ENCODE peak calls at places on chromosomes 4 and X, in six cellular contexts. One of them, this sample, is unnamed.

GRCh38 chrX:40176979-40177430 is 79.2 kb upstream of the BCOR start:
- DNase-seq in brain microvascular endothelial cell: no peak
- DNase-seq in retinal pigment epithelial cell: no peak
- DNase-seq in spleen: peak; percentile 84
- DNase-seq in thoracic aorta: no peak
- DNase-seq in uterus: peak; percentile 37
- DNase-seq in this sample: no peak

GRCh38 chr4:8252301-8253173 is 17.0 kb upstream of the HTRA3 start:
- DNase-seq in uterus: no peak
- DNase-seq in brain microvascular endothelial cell: peak; percentile 81
- DNase-seq in retinal pigment epithelial cell: no peak
- DNase-seq in spleen: no peak
- DNase-seq in thoracic aorta: no peak
- DNase-seq in this sample: no peak

GRCh38 chrX:111728096-111728495 is 47.1 kb downstream of the ALG13 start:
- DNase-seq in retinal pigment epithelial cell: no peak
- DNase-seq in spleen: no peak
- DNase-seq in thoracic aorta: no peak
- DNase-seq in brain microvascular endothelial cell: no peak
- DNase-seq in uterus: no peak
- DNase-seq in this sample: no peak

GRCh38 chrX:154738013-154738738 is 12.7 kb downstream of the GAB3 start:
- DNase-seq in retinal pigment epithelial cell: no peak
- DNase-seq in uterus: peak; percentile 60
- DNase-seq in thoracic aorta: no peak
- DNase-seq in spleen: no peak
- DNase-seq in brain microvascular endothelial cell: peak; percentile 82
- DNase-seq in this sample: peak; percentile 45

GRCh38 chr4:67126115-67126514 is 419.2 kb downstream of the CENPC start:
- DNase-seq in uterus: no peak
- DNase-seq in retinal pigment epithelial cell: no peak
- DNase-seq in spleen: no peak
- DNase-seq in thoracic aorta: no peak
- DNase-seq in brain microvascular endothelial cell: no peak
- DNase-seq in this sample: no peak

GRCh38 chr4:71460368-71460767 is 121.5 kb downstream of the SLC4A4 start:
- DNase-seq in spleen: no peak
- DNase-seq in uterus: no peak
- DNase-seq in retinal pigment epithelial cell: no peak
- DNase-seq in thoracic aorta: no peak
- DNase-seq in brain microvascular endothelial cell: no peak
- DNase-seq in this sample: peak; percentile 37

GRCh38 chrX:105820247-105820646 is 2.1 kb upstream of the NRK start:
- DNase-seq in retinal pigment epithelial cell: no peak
- DNase-seq in brain microvascular endothelial cell: no peak
- DNase-seq in thoracic aorta: no peak
- DNase-seq in spleen: no peak
- DNase-seq in uterus: no peak
- DNase-seq in this sample: no peak

GRCh38 chr4:125838924-125839323 is 524.2 kb downstream of the FAT4 start:
- DNase-seq in uterus: no peak
- DNase-seq in spleen: no peak
- DNase-seq in brain microvascular endothelial cell: peak; percentile 26
- DNase-seq in retinal pigment epithelial cell: no peak
- DNase-seq in thoracic aorta: no peak
- DNase-seq in this sample: no peak

GRCh38 chr4:41360214-41360910 is 103.6 kb downstream of the UCHL1 start:
- DNase-seq in thoracic aorta: peak; percentile 32
- DNase-seq in brain microvascular endothelial cell: no peak
- DNase-seq in spleen: peak; percentile 82
- DNase-seq in retinal pigment epithelial cell: no peak
- DNase-seq in uterus: peak; percentile 41
- DNase-seq in this sample: peak; percentile 64

GRCh38 chr4:8262637-8263322 is 6.8 kb upstream of the HTRA3 start:
- DNase-seq in retinal pigment epithelial cell: no peak
- DNase-seq in spleen: no peak
- DNase-seq in thoracic aorta: no peak
- DNase-seq in uterus: no peak
- DNase-seq in brain microvascular endothelial cell: no peak
- DNase-seq in this sample: no peak

GRCh38 chr4:3522326-3522640 is 9.9 kb downstream of the LRPAP1 start:
- DNase-seq in spleen: peak; percentile 56
- DNase-seq in thoracic aorta: no peak
- DNase-seq in retinal pigment epithelial cell: no peak
- DNase-seq in uterus: no peak
- DNase-seq in brain microvascular endothelial cell: no peak
- DNase-seq in this sample: no peak

GRCh38 chr4:108850407-108850709 is 87.5 kb upstream of the ETNPPL start:
- DNase-seq in thoracic aorta: no peak
- DNase-seq in brain microvascular endothelial cell: no peak
- DNase-seq in uterus: no peak
- DNase-seq in spleen: no peak
- DNase-seq in retinal pigment epithelial cell: no peak
- DNase-seq in this sample: no peak

GRCh38 chrX:23334536-23334870 is at the start of gene PTCHD1:
- DNase-seq in brain microvascular endothelial cell: no peak
- DNase-seq in retinal pigment epithelial cell: no peak
- DNase-seq in thoracic aorta: no peak
- DNase-seq in spleen: no peak
- DNase-seq in uterus: no peak
- DNase-seq in this sample: no peak

GRCh38 chr4:1752284-1753041 is 31.1 kb downstream of the TACC3 start:
- DNase-seq in retinal pigment epithelial cell: no peak
- DNase-seq in brain microvascular endothelial cell: no peak
- DNase-seq in thoracic aorta: no peak
- DNase-seq in uterus: no peak
- DNase-seq in spleen: no peak
- DNase-seq in this sample: peak; percentile 24

GRCh38 chr4:94558392-94558920 is 106.7 kb downstream of the PDLIM5 start:
- DNase-seq in spleen: no peak
- DNase-seq in thoracic aorta: no peak
- DNase-seq in uterus: no peak
- DNase-seq in retinal pigment epithelial cell: no peak
- DNase-seq in brain microvascular endothelial cell: no peak
- DNase-seq in this sample: no peak

GRCh38 chr4:94564252-94564651 is 112.5 kb downstream of the PDLIM5 start:
- DNase-seq in retinal pigment epithelial cell: no peak
- DNase-seq in thoracic aorta: no peak
- DNase-seq in uterus: no peak
- DNase-seq in spleen: no peak
- DNase-seq in brain microvascular endothelial cell: no peak
- DNase-seq in this sample: no peak

GRCh38 chr4:94562285-94562684 is 110.5 kb downstream of the PDLIM5 start:
- DNase-seq in thoracic aorta: no peak
- DNase-seq in spleen: no peak
- DNase-seq in retinal pigment epithelial cell: no peak
- DNase-seq in brain microvascular endothelial cell: no peak
- DNase-seq in uterus: no peak
- DNase-seq in this sample: no peak

GRCh38 chr4:94559351-94559806 is 107.6 kb downstream of the PDLIM5 start:
- DNase-seq in thoracic aorta: no peak
- DNase-seq in spleen: no peak
- DNase-seq in brain microvascular endothelial cell: peak; percentile 41
- DNase-seq in uterus: no peak
- DNase-seq in retinal pigment epithelial cell: no peak
- DNase-seq in this sample: no peak

DNA sequence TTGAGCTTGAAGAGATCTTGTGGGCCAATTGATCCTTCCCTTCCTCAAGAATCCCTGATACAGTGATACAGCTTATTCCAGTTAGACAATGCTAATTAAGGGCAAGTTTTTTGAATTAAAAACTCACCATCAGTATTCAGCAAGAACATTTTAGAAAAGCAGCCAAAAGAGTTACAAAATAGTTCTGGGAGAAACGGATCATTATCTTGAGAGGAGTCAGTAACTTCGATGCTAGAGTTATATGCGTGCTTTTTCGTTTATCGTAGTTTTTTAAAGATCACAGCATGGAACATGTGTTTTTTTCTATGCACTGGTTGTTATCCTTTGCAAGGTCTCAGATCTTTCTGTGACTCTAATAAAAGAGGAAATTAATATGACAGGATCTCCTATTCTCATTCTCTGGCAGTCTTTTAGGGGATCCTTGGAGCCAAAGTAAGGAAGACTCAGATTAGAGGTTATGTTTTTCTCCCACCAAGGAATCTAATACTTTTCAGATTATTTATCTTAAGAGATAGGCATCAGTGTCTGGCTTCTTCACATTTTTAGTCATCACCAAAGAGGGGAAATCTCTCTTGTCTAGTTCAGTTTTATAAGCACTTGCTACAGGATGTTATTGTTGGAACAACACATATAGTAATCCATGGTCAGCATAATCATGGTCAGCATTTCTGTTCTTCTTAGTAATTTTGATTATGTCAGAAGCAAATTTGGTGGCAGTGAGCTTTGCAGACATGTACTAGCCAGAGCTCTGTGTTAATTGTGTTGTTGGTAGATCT is 109.7 kb downstream of the PDLIM5 start:
- DNase-seq in thoracic aorta: no peak
- DNase-seq in uterus: no peak
- DNase-seq in brain microvascular endothelial cell: peak; percentile 63
- DNase-seq in spleen: no peak
- DNase-seq in retinal pigment epithelial cell: no peak
- DNase-seq in this sample: no peak
- H3K4me3 ChIP-seq in thoracic aorta: no peak overlapping the region
- H3K4me3 ChIP-seq in uterus: no peak overlapping the region
- H3K4me3 ChIP-seq in brain microvascular endothelial cell: no peak overlapping the region
- H3K4me3 ChIP-seq in spleen: no peak overlapping the region
- H3K4me3 ChIP-seq in retinal pigment epithelial cell: no peak overlapping the region
- H3K4me3 ChIP-seq in this sample: no peak overlapping the region

DNA sequence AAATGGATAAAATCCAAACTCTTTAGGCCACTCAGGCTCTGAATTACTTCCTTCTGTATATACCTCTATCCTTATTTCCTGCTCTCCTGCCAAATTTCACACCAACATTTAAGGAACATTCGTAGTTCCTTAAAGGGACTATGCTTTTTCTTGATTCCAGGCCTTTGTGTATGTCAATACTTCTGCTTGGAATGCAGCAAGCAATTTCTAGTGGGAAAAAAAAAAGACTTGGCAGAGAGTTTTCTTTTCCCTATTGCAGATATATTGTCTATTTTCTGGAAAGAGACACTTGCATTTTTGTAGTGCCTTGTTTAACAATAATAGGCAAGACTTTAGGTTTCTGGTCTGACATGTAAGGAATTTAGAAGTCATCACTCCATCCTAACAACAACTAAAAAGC is 1.9 kb upstream of the ADH5 start:
- DNase-seq in spleen: no peak
- DNase-seq in thoracic aorta: no peak
- DNase-seq in brain microvascular endothelial cell: no peak
- DNase-seq in retinal pigment epithelial cell: no peak
- DNase-seq in uterus: no peak
- DNase-seq in this sample: no peak
- H3K4me3 ChIP-seq in spleen: peak overlapping the region; percentile 68
- H3K4me3 ChIP-seq in thoracic aorta: peak overlapping the region; percentile 77
- H3K4me3 ChIP-seq in brain microvascular endothelial cell: no peak overlapping the region
- H3K4me3 ChIP-seq in retinal pigment epithelial cell: no peak overlapping the region
- H3K4me3 ChIP-seq in uterus: no peak overlapping the region
- H3K4me3 ChIP-seq in this sample: peak overlapping the region; percentile 78

DNA sequence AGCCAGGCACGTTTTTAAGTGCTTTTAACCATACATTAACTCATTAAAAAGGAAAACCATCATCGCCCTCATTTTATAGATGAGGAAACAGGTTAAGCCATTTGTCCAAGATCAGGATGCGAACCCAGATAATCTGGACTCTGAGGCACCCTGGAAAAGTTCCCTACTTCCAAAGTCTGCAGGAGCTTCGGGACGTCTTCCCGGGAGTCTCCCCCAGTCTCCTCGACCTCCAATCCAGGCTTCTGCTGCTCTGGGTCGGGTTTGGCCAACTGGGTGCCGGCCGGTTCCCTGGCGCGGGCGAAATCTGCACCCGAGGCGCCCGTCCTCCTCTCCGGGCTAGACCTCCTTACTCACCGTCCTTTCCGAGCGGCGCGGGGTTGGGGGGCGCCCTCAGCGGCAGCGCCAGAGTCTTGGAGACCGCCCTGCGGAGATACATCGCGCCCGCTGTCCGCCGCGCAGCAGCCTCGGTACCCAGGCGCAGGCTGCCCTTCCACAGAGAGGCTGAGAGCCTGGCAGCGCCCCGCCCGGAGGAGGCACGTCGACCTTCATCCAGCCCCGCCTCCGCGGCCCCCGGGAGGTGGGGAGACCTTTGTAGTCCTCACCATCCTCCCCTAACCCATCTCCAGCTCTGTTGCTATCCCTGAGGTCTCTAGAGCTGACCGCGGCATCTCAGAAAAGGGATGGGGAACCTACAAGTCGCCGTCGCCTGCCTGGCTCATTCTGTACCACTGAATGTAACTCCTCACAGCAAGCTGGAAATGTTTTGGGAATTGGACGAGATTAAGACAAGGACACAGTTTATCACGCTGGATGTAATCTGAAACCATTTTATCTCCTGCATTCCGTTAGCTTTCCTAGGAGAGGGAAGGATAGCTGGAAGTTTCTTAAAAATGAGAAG is at the start of gene MGARP:
- DNase-seq in brain microvascular endothelial cell: no peak
- DNase-seq in retinal pigment epithelial cell: no peak
- DNase-seq in spleen: peak; percentile 85
- DNase-seq in thoracic aorta: no peak
- DNase-seq in uterus: peak; percentile 54
- DNase-seq in this sample: no peak
- H3K4me3 ChIP-seq in brain microvascular endothelial cell: peak within 1 kb of the TSS; percentile 62
- H3K4me3 ChIP-seq in retinal pigment epithelial cell: peak within 1 kb of the TSS; percentile 61
- H3K4me3 ChIP-seq in spleen: peak within 1 kb of the TSS; percentile 50
- H3K4me3 ChIP-seq in thoracic aorta: peak within 1 kb of the TSS; percentile 74
- H3K4me3 ChIP-seq in uterus: peak within 1 kb of the TSS; percentile 47
- H3K4me3 ChIP-seq in this sample: no peak within 1 kb of the TSS

GRCh38 chr4:158810487-158811215 is 41.8 kb downstream of the FNIP2 start:
- DNase-seq in thoracic aorta: peak; percentile 75
- DNase-seq in retinal pigment epithelial cell: peak; percentile 99
- DNase-seq in brain microvascular endothelial cell: peak; percentile 98
- DNase-seq in spleen: no peak
- DNase-seq in uterus: peak; percentile 69
- DNase-seq in this sample: peak; percentile 76
- H3K4me3 ChIP-seq in thoracic aorta: peak overlapping the region; percentile 39
- H3K4me3 ChIP-seq in retinal pigment epithelial cell: peak overlapping the region; percentile 28
- H3K4me3 ChIP-seq in brain microvascular endothelial cell: no peak overlapping the region
- H3K4me3 ChIP-seq in spleen: no peak overlapping the region
- H3K4me3 ChIP-seq in uterus: no peak overlapping the region
- H3K4me3 ChIP-seq in this sample: no peak overlapping the region